ENCODE peak calls at places on chromosomes 3 and 15, in four cellular contexts. One of them, this sample, is unnamed.

GRCh38 chr15:40930430-40931299 is 1.5 kb downstream of the DLL4 start:
- DNase-seq in HCT116: peak; percentile 70
- DNase-seq in K562: peak; percentile 83
- DNase-seq in SK-N-SH: peak; percentile 86
- DNase-seq in this sample: peak; percentile 47

GRCh38 chr15:27878841-27879240 is 220.3 kb downstream of the OCA2 start:
- DNase-seq in HCT116: no peak
- DNase-seq in K562: no peak
- DNase-seq in SK-N-SH: no peak
- DNase-seq in this sample: no peak

GRCh38 chr3:167978486-167978885 is 117.2 kb downstream of the GOLIM4 start:
- DNase-seq in HCT116: no peak
- DNase-seq in K562: no peak
- DNase-seq in SK-N-SH: no peak
- DNase-seq in this sample: no peak

GRCh38 chr3:160400631-160401150 is 1.2 kb downstream of the SMC4 start:
- DNase-seq in HCT116: no peak
- DNase-seq in K562: peak; percentile 11
- DNase-seq in SK-N-SH: peak; percentile 56
- DNase-seq in this sample: no peak

GRCh38 chr3:8629151-8630021 is 15.2 kb downstream of the SSUH2 start:
- DNase-seq in HCT116: peak; percentile 90
- DNase-seq in K562: peak; percentile 93
- DNase-seq in SK-N-SH: no peak
- DNase-seq in this sample: no peak

GRCh38 chr3:187211532-187212274 is 14.4 kb downstream of the RTP1 start:
- DNase-seq in HCT116: no peak
- DNase-seq in K562: no peak
- DNase-seq in SK-N-SH: no peak
- DNase-seq in this sample: no peak

GRCh38 chr15:33131880-33132279 is 62.6 kb downstream of the FMN1 start:
- DNase-seq in HCT116: no peak
- DNase-seq in K562: no peak
- DNase-seq in SK-N-SH: no peak
- DNase-seq in this sample: no peak

GRCh38 chr3:134315286-134316106 is 58.8 kb downstream of the AMOTL2 start:
- DNase-seq in HCT116: no peak
- DNase-seq in K562: no peak
- DNase-seq in SK-N-SH: no peak
- DNase-seq in this sample: no peak

GRCh38 chr3:99418209-99418635 is 220.2 kb upstream of the COL8A1 start:
- DNase-seq in HCT116: no peak
- DNase-seq in K562: no peak
- DNase-seq in SK-N-SH: no peak
- DNase-seq in this sample: no peak

GRCh38 chr3:75334299-75334698 is 329.8 kb upstream of the FRG2C start:
- DNase-seq in HCT116: no peak
- DNase-seq in K562: no peak
- DNase-seq in SK-N-SH: no peak
- DNase-seq in this sample: no peak

GRCh38 chr3:113441051-113441770 is at the start of gene CFAP44:
- DNase-seq in HCT116: no peak
- DNase-seq in K562: no peak
- DNase-seq in SK-N-SH: no peak
- DNase-seq in this sample: peak; percentile 68

GRCh38 chr3:170978335-170978745 is 48.2 kb downstream of the SLC2A2 start:
- DNase-seq in HCT116: no peak
- DNase-seq in K562: no peak
- DNase-seq in SK-N-SH: peak; percentile 12
- DNase-seq in this sample: no peak

GRCh38 chr3:128720891-128721290 is 5.1 kb upstream of the RAB7A start:
- DNase-seq in HCT116: no peak
- DNase-seq in K562: no peak
- DNase-seq in SK-N-SH: no peak
- DNase-seq in this sample: no peak

GRCh38 chr3:39260957-39261356 is 18.9 kb downstream of the CX3CR1 start:
- DNase-seq in HCT116: peak; percentile 18
- DNase-seq in K562: peak; percentile 67
- DNase-seq in SK-N-SH: peak; percentile 29
- DNase-seq in this sample: peak; percentile 19

GRCh38 chr3:184186184-184186901 is at the start of gene ABCF3:
- DNase-seq in HCT116: no peak
- DNase-seq in K562: no peak
- DNase-seq in SK-N-SH: peak; percentile 45
- DNase-seq in this sample: no peak

GRCh38 chr15:85760531-85761371 is 34.0 kb downstream of the KLHL25 start:
- DNase-seq in HCT116: no peak
- DNase-seq in K562: no peak
- DNase-seq in SK-N-SH: no peak
- DNase-seq in this sample: no peak

GRCh38 chr15:70097337-70098169 is at the start of gene TLE3:
- DNase-seq in HCT116: peak; percentile 95
- DNase-seq in K562: peak; percentile 91
- DNase-seq in SK-N-SH: peak; percentile 99
- DNase-seq in this sample: peak; percentile 96

GRCh38 chr3:72157782-72158638 is 373.1 kb upstream of the PROK2 start:
- DNase-seq in HCT116: no peak
- DNase-seq in K562: no peak
- DNase-seq in SK-N-SH: no peak
- DNase-seq in this sample: no peak

GRCh38 chr3:72158639-72159005 is 373.7 kb upstream of the PROK2 start:
- DNase-seq in HCT116: no peak
- DNase-seq in K562: no peak
- DNase-seq in SK-N-SH: no peak
- DNase-seq in this sample: no peak

GRCh38 chr3:72161870-72162617 is 377.1 kb upstream of the PROK2 start:
- DNase-seq in HCT116: no peak
- DNase-seq in K562: no peak
- DNase-seq in SK-N-SH: no peak
- DNase-seq in this sample: no peak

GRCh38 chr3:72159487-72159886 is 374.5 kb upstream of the PROK2 start:
- DNase-seq in HCT116: no peak
- DNase-seq in K562: no peak
- DNase-seq in SK-N-SH: no peak
- DNase-seq in this sample: no peak

DNA sequence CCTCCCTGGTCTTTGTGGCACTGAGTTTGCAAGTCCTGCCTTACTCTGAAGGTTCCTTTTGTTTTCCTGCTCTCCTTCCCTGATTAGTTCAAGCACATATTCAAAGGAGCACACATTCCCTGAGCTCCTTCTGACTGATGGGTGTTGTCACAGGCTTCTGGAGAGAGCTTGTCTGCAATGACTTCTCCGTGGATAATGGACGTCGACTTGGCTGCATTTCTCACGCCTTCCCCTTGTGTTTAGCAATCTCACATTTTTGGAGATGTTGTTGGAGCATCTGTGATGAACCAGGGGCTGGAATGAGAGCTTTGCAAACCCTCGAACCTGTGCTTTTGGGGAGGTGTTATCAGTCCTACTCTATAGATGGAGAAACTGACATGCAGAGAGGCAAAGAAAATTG is 375.4 kb upstream of the PROK2 start:
- DNase-seq in HCT116: no peak
- DNase-seq in K562: no peak
- DNase-seq in SK-N-SH: no peak
- DNase-seq in this sample: no peak
- TF ChIP-seq ELF1 in HCT116: no peak
- TF ChIP-seq ELF1 in K562: no peak
- TF ChIP-seq ELF1 in SK-N-SH: no peak
- TF ChIP-seq ELF1 in this sample: no peak

GRCh38 chr3:124322309-124322880 is 330.5 kb upstream of the ROPN1 start:
- DNase-seq in HCT116: no peak
- DNase-seq in K562: no peak
- DNase-seq in SK-N-SH: no peak
- DNase-seq in this sample: no peak
- TF ChIP-seq ELF1 in HCT116: no peak
- TF ChIP-seq ELF1 in K562: no peak
- TF ChIP-seq ELF1 in SK-N-SH: no peak
- TF ChIP-seq ELF1 in this sample: no peak

DNA sequence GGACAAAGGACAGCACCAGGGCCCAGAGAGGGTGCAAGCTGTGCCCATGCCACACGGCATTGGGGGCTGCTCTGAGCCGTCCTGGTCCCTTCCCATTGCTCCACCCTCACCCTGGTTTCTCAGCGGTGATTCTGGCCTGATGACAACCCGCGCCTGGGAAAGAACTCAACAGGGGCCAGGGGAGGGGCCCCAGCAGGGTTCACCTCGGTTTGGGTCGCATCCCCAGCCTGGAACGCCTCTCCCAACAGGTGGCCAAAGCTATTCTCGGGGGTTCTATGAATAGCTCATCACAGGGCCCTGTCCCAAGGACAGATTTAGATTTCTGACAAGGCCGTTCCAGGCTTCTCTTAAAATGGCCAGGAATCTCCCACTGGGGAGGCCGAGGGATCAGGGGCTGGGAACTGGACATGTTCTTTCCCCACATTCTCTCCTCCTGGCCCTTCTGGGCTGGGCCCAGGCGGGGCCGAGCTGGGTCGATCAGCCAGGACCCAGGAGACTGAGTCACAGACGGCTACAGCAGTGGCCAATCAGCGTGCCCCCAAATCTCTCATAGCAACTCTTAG is 17.9 kb downstream of the GRIP2 start:
- DNase-seq in HCT116: no peak
- DNase-seq in K562: no peak
- DNase-seq in SK-N-SH: no peak
- DNase-seq in this sample: no peak
- TF ChIP-seq ELF1 in HCT116: no peak
- TF ChIP-seq ELF1 in K562: no peak
- TF ChIP-seq ELF1 in SK-N-SH: no peak
- TF ChIP-seq ELF1 in this sample: no peak

GRCh38 chr3:118304557-118304956 is 730.1 kb downstream of the IGSF11 start:
- DNase-seq in HCT116: no peak
- DNase-seq in K562: no peak
- DNase-seq in SK-N-SH: no peak
- DNase-seq in this sample: peak; percentile 7
- TF ChIP-seq ELF1 in HCT116: no peak
- TF ChIP-seq ELF1 in K562: no peak
- TF ChIP-seq ELF1 in SK-N-SH: no peak
- TF ChIP-seq ELF1 in this sample: no peak

This sample was measured in HepG2.